ENCODE peak calls at places on chromosomes 11 and 22, in seven cellular contexts. One of them, this sample, is unnamed.

GRCh38 chr22:48695731-48696305 is 1131.9 kb downstream of the BRD1 start:
- DNase-seq in IMR-90: no peak
- DNase-seq in trophoblast cell: no peak
- DNase-seq in neuronal stem cell: no peak
- DNase-seq in H1: no peak
- DNase-seq in mesenchymal stem cell: no peak
- DNase-seq in H9: no peak
- DNase-seq in this sample: no peak

GRCh38 chr11:68053981-68054812 is 15.4 kb downstream of the TCIRG1 start:
- DNase-seq in mesenchymal stem cell: no peak
- DNase-seq in IMR-90: no peak
- DNase-seq in trophoblast cell: no peak
- DNase-seq in H9: no peak
- DNase-seq in H1: no peak
- DNase-seq in neuronal stem cell: no peak
- DNase-seq in this sample: no peak

GRCh38 chr11:47981667-47982404 is 1.5 kb downstream of the PTPRJ start:
- DNase-seq in H1: no peak
- DNase-seq in mesenchymal stem cell: no peak
- DNase-seq in trophoblast cell: no peak
- DNase-seq in H9: no peak
- DNase-seq in IMR-90: no peak
- DNase-seq in neuronal stem cell: no peak
- DNase-seq in this sample: no peak

GRCh38 chr22:37533995-37534394 is 14.8 kb upstream of the CARD10 start:
- DNase-seq in IMR-90: peak; percentile 88
- DNase-seq in trophoblast cell: no peak
- DNase-seq in H9: no peak
- DNase-seq in neuronal stem cell: no peak
- DNase-seq in H1: no peak
- DNase-seq in mesenchymal stem cell: peak; percentile 87
- DNase-seq in this sample: no peak

GRCh38 chr11:86176165-86176884 is 68.2 kb upstream of the EED start:
- DNase-seq in mesenchymal stem cell: no peak
- DNase-seq in neuronal stem cell: no peak
- DNase-seq in trophoblast cell: peak; percentile 90
- DNase-seq in H1: no peak
- DNase-seq in H9: no peak
- DNase-seq in IMR-90: peak; percentile 52
- DNase-seq in this sample: no peak

GRCh38 chr22:26188341-26188740 is 19.1 kb downstream of the SEZ6L start:
- DNase-seq in trophoblast cell: no peak
- DNase-seq in IMR-90: no peak
- DNase-seq in H9: no peak
- DNase-seq in neuronal stem cell: no peak
- DNase-seq in mesenchymal stem cell: no peak
- DNase-seq in H1: no peak
- DNase-seq in this sample: no peak

GRCh38 chr22:22210375-22210774 is 34.2 kb upstream of the VPREB1 start:
- DNase-seq in neuronal stem cell: no peak
- DNase-seq in H1: no peak
- DNase-seq in IMR-90: peak; percentile 85
- DNase-seq in trophoblast cell: no peak
- DNase-seq in mesenchymal stem cell: no peak
- DNase-seq in H9: no peak
- DNase-seq in this sample: no peak

GRCh38 chr22:28043269-28043668 is 124.2 kb upstream of the PITPNB start:
- DNase-seq in H1: no peak
- DNase-seq in neuronal stem cell: no peak
- DNase-seq in trophoblast cell: no peak
- DNase-seq in mesenchymal stem cell: no peak
- DNase-seq in H9: no peak
- DNase-seq in IMR-90: no peak
- DNase-seq in this sample: peak; percentile 15

GRCh38 chr22:45903355-45904149 is 73.4 kb downstream of the WNT7B start:
- DNase-seq in mesenchymal stem cell: peak; percentile 82
- DNase-seq in H9: no peak
- DNase-seq in neuronal stem cell: no peak
- DNase-seq in trophoblast cell: no peak
- DNase-seq in IMR-90: peak; percentile 69
- DNase-seq in H1: no peak
- DNase-seq in this sample: no peak

GRCh38 chr11:78037056-78037455 is 14.0 kb upstream of the KCTD14 start:
- DNase-seq in IMR-90: no peak
- DNase-seq in neuronal stem cell: no peak
- DNase-seq in trophoblast cell: no peak
- DNase-seq in H9: no peak
- DNase-seq in mesenchymal stem cell: no peak
- DNase-seq in H1: no peak
- DNase-seq in this sample: no peak

GRCh38 chr11:97548280-97548679 is 1158.5 kb downstream of the JRKL start:
- DNase-seq in trophoblast cell: no peak
- DNase-seq in IMR-90: no peak
- DNase-seq in H9: no peak
- DNase-seq in mesenchymal stem cell: no peak
- DNase-seq in H1: no peak
- DNase-seq in neuronal stem cell: no peak
- DNase-seq in this sample: peak; percentile 1

GRCh38 chr11:124115782-124116616 is 749 bp downstream of the VWA5A start:
- DNase-seq in H1: no peak
- DNase-seq in mesenchymal stem cell: no peak
- DNase-seq in trophoblast cell: peak; percentile 29
- DNase-seq in IMR-90: no peak
- DNase-seq in neuronal stem cell: no peak
- DNase-seq in H9: peak; percentile 73
- DNase-seq in this sample: peak; percentile 73

GRCh38 chr22:29737251-29738117 is 17.7 kb downstream of the CABP7 start:
- DNase-seq in trophoblast cell: peak; percentile 26
- DNase-seq in neuronal stem cell: no peak
- DNase-seq in H9: peak; percentile 53
- DNase-seq in H1: no peak
- DNase-seq in IMR-90: no peak
- DNase-seq in mesenchymal stem cell: no peak
- DNase-seq in this sample: no peak

GRCh38 chr11:100680070-100680469 is 7.0 kb upstream of the ARHGAP42 start:
- DNase-seq in neuronal stem cell: no peak
- DNase-seq in H1: no peak
- DNase-seq in trophoblast cell: no peak
- DNase-seq in H9: no peak
- DNase-seq in IMR-90: no peak
- DNase-seq in mesenchymal stem cell: no peak
- DNase-seq in this sample: no peak

GRCh38 chr22:38317995-38318715 is 922 bp upstream of the CSNK1E start:
- DNase-seq in H1: no peak
- DNase-seq in neuronal stem cell: no peak
- DNase-seq in H9: no peak
- DNase-seq in IMR-90: peak; percentile 93
- DNase-seq in mesenchymal stem cell: peak; percentile 97
- DNase-seq in trophoblast cell: peak; percentile 99
- DNase-seq in this sample: peak; percentile 48

GRCh38 chr22:32175751-32176644 is 16.9 kb upstream of the C22orf42 start:
- DNase-seq in trophoblast cell: no peak
- DNase-seq in mesenchymal stem cell: no peak
- DNase-seq in neuronal stem cell: peak; percentile 44
- DNase-seq in H1: no peak
- DNase-seq in IMR-90: no peak
- DNase-seq in H9: peak; percentile 69
- DNase-seq in this sample: peak; percentile 57
- H3K4me2 ChIP-seq in trophoblast cell: peak overlapping the region; percentile 49
- H3K4me2 ChIP-seq in mesenchymal stem cell: no peak overlapping the region
- H3K4me2 ChIP-seq in neuronal stem cell: peak overlapping the region; percentile 79
- H3K4me2 ChIP-seq in H1: peak overlapping the region; percentile 91
- H3K4me2 ChIP-seq in IMR-90: no peak overlapping the region
- H3K4me2 ChIP-seq in H9: peak overlapping the region; percentile 48
- H3K4me2 ChIP-seq in this sample: peak overlapping the region; percentile 37

GRCh38 chr11:9266926-9267325 is 1.8 kb upstream of the DENND5A start:
- DNase-seq in trophoblast cell: no peak
- DNase-seq in IMR-90: no peak
- DNase-seq in H9: no peak
- DNase-seq in neuronal stem cell: no peak
- DNase-seq in H1: no peak
- DNase-seq in mesenchymal stem cell: no peak
- DNase-seq in this sample: no peak
- H3K23ac ChIP-seq in trophoblast cell: no peak overlapping the region
- H3K23ac ChIP-seq in IMR-90: no peak overlapping the region
- H3K23ac ChIP-seq in H9: no peak overlapping the region
- H3K23ac ChIP-seq in neuronal stem cell: no peak overlapping the region
- H3K23ac ChIP-seq in H1: no peak overlapping the region
- H3K23ac ChIP-seq in mesenchymal stem cell: no peak overlapping the region
- H3K23ac ChIP-seq in this sample: no peak overlapping the region

GRCh38 chr11:63837027-63837688 is 1.8 kb upstream of the MARK2 start:
- DNase-seq in IMR-90: peak; percentile 69
- DNase-seq in H1: no peak
- DNase-seq in neuronal stem cell: peak; percentile 76
- DNase-seq in trophoblast cell: peak; percentile 95
- DNase-seq in mesenchymal stem cell: peak; percentile 76
- DNase-seq in H9: peak; percentile 83
- DNase-seq in this sample: peak; percentile 89

GRCh38 chr11:63837719-63838118 is 1.2 kb upstream of the MARK2 start:
- DNase-seq in H9: no peak
- DNase-seq in H1: no peak
- DNase-seq in neuronal stem cell: no peak
- DNase-seq in IMR-90: no peak
- DNase-seq in mesenchymal stem cell: no peak
- DNase-seq in trophoblast cell: no peak
- DNase-seq in this sample: no peak

GRCh38 chr11:63833048-63833447 is 5.9 kb upstream of the MARK2 start:
- DNase-seq in neuronal stem cell: no peak
- DNase-seq in H9: no peak
- DNase-seq in trophoblast cell: no peak
- DNase-seq in IMR-90: no peak
- DNase-seq in mesenchymal stem cell: no peak
- DNase-seq in H1: no peak
- DNase-seq in this sample: no peak

GRCh38 chr11:63834532-63835155 is 4.3 kb upstream of the MARK2 start:
- DNase-seq in H1: no peak
- DNase-seq in neuronal stem cell: no peak
- DNase-seq in trophoblast cell: no peak
- DNase-seq in H9: no peak
- DNase-seq in mesenchymal stem cell: no peak
- DNase-seq in IMR-90: no peak
- DNase-seq in this sample: no peak

DNA sequence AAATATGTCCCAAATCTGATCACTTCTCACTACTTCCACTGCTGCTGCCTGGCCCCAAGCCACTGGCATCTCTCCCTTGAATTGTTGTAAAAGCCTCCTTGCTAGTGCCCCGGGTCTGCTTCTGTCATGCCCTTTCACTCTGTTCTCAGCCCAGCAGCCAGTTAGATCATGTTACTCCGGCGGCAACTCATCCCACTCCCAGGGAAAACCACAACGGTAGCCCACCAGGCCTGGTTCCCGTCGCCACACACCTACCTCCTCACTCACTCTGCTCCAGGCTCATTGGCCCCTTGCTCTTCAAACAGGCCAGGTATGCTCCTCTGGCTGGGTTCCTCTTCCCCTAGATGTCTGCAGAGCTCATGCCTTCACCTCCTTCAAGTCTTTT is 3.8 kb upstream of the MARK2 start:
- DNase-seq in mesenchymal stem cell: no peak
- DNase-seq in H1: no peak
- DNase-seq in H9: no peak
- DNase-seq in neuronal stem cell: no peak
- DNase-seq in trophoblast cell: no peak
- DNase-seq in IMR-90: no peak
- DNase-seq in this sample: no peak
- H2BK5ac ChIP-seq in mesenchymal stem cell: no peak overlapping the region
- H2BK5ac ChIP-seq in H1: no peak overlapping the region
- H2BK5ac ChIP-seq in H9: no peak overlapping the region
- H2BK5ac ChIP-seq in neuronal stem cell: no peak overlapping the region
- H2BK5ac ChIP-seq in trophoblast cell: no peak overlapping the region
- H2BK5ac ChIP-seq in IMR-90: no peak overlapping the region
- H2BK5ac ChIP-seq in this sample: no peak overlapping the region

GRCh38 chr11:61090982-61091372 is 11.3 kb upstream of the CD5 start:
- DNase-seq in trophoblast cell: no peak
- DNase-seq in IMR-90: no peak
- DNase-seq in neuronal stem cell: no peak
- DNase-seq in H9: no peak
- DNase-seq in mesenchymal stem cell: no peak
- DNase-seq in H1: no peak
- DNase-seq in this sample: no peak

GRCh38 chr11:61092908-61093763 is 9.2 kb upstream of the CD5 start:
- DNase-seq in IMR-90: no peak
- DNase-seq in trophoblast cell: no peak
- DNase-seq in neuronal stem cell: no peak
- DNase-seq in H9: no peak
- DNase-seq in mesenchymal stem cell: no peak
- DNase-seq in H1: no peak
- DNase-seq in this sample: no peak

GRCh38 chr11:61090521-61090920 is 11.8 kb upstream of the CD5 start:
- DNase-seq in neuronal stem cell: no peak
- DNase-seq in mesenchymal stem cell: no peak
- DNase-seq in H1: no peak
- DNase-seq in trophoblast cell: no peak
- DNase-seq in H9: no peak
- DNase-seq in IMR-90: no peak
- DNase-seq in this sample: no peak

GRCh38 chr11:61092280-61092766 is 10.0 kb upstream of the CD5 start:
- DNase-seq in mesenchymal stem cell: no peak
- DNase-seq in neuronal stem cell: no peak
- DNase-seq in H9: no peak
- DNase-seq in IMR-90: no peak
- DNase-seq in H1: no peak
- DNase-seq in trophoblast cell: peak; percentile 33
- DNase-seq in this sample: peak; percentile 13

GRCh38 chr11:61091373-61092279 is 10.7 kb upstream of the CD5 start:
- DNase-seq in H1: no peak
- DNase-seq in neuronal stem cell: no peak
- DNase-seq in mesenchymal stem cell: peak; percentile 19
- DNase-seq in trophoblast cell: peak; percentile 14
- DNase-seq in H9: no peak
- DNase-seq in IMR-90: peak; percentile 12
- DNase-seq in this sample: peak; percentile 65
- H3K4me2 ChIP-seq in H1: no peak overlapping the region
- H3K4me2 ChIP-seq in neuronal stem cell: no peak overlapping the region
- H3K4me2 ChIP-seq in mesenchymal stem cell: no peak overlapping the region
- H3K4me2 ChIP-seq in trophoblast cell: no peak overlapping the region
- H3K4me2 ChIP-seq in H9: no peak overlapping the region
- H3K4me2 ChIP-seq in IMR-90: no peak overlapping the region
- H3K4me2 ChIP-seq in this sample: no peak overlapping the region

GRCh38 chr11:4066960-4067359 is 27.6 kb upstream of the RRM1 start:
- DNase-seq in H9: no peak
- DNase-seq in neuronal stem cell: no peak
- DNase-seq in IMR-90: no peak
- DNase-seq in trophoblast cell: no peak
- DNase-seq in mesenchymal stem cell: no peak
- DNase-seq in H1: no peak
- DNase-seq in this sample: no peak
- H3K23ac ChIP-seq in H9: no peak overlapping the region
- H3K23ac ChIP-seq in neuronal stem cell: no peak overlapping the region
- H3K23ac ChIP-seq in IMR-90: no peak overlapping the region
- H3K23ac ChIP-seq in trophoblast cell: no peak overlapping the region
- H3K23ac ChIP-seq in mesenchymal stem cell: no peak overlapping the region
- H3K23ac ChIP-seq in H1: no peak overlapping the region
- H3K23ac ChIP-seq in this sample: no peak overlapping the region